ENCODE peak calls at places on chromosomes 2 and 18, in nine cellular contexts. S is heart left ventricle, W is HFFc6, T is LHCN-M2, Q is C1 segment of cervical spinal cord, J is right cardiac atrium, G is posterior cingulate gyrus, M is MV-4-11, B is EL. N is an unnamed sample.

GRCh38 chr2:95158891-95159619 is 593 bp downstream of the ZNF514 start:
- DNase-seq in S (peak), W (peak), T (peak), Q (peak), J (peak), G (peak), M (no peak), B (peak), N (peak)

GRCh38 chr2:128311755-128312341 is 6.8 kb downstream of the HS6ST1 start:
- DNase-seq in S (peak), W (no peak), T (no peak), Q (no peak), J (no peak), G (peak), M (no peak), B (no peak), N (no peak)

GRCh38 chr18:75200644-75201272 is 8.2 kb downstream of the PTGR3 start:
- DNase-seq in S (no peak), W (no peak), T (no peak), Q (no peak), J (no peak), G (no peak), M (no peak), B (peak), N (no peak)

GRCh38 chr2:11869423-11869991 is 123.1 kb downstream of the LPIN1 start:
- DNase-seq in S (no peak), W (no peak), T (no peak), Q (no peak), J (no peak), G (no peak), M (no peak), B (no peak), N (no peak)

GRCh38 chr2:58853420-58853819 is 612.3 kb upstream of the FANCL start:
- DNase-seq in S (no peak), W (no peak), T (no peak), Q (no peak), J (no peak), G (no peak), M (no peak), B (no peak), N (no peak)

GRCh38 chr18:45335644-45336043 is 279.6 kb upstream of the SLC14A2 start:
- DNase-seq in S (no peak), W (no peak), T (no peak), Q (no peak), J (no peak), G (no peak), M (no peak), B (no peak), N (no peak)

GRCh38 chr2:95071856-95072255 is 46.3 kb downstream of the MAL start:
- DNase-seq in S (no peak), W (no peak), T (no peak), Q (no peak), J (no peak), G (peak), M (no peak), B (no peak), N (no peak)

GRCh38 chr2:119004602-119005001 is 62.6 kb downstream of the MARCO start:
- DNase-seq in S (no peak), W (no peak), T (no peak), Q (no peak), J (no peak), G (no peak), M (peak), B (no peak), N (no peak)

GRCh38 chr18:79949571-79950439 is 1.6 kb downstream of the SLC66A2 start:
- DNase-seq in S (no peak), W (no peak), T (no peak), Q (no peak), J (peak), G (peak), M (peak), B (no peak), N (no peak)

GRCh38 chr18:2805970-2806943 is 40.5 kb upstream of the EMILIN2 start:
- DNase-seq in S (no peak), W (peak), T (peak), Q (no peak), J (no peak), G (no peak), M (no peak), B (peak), N (no peak)

GRCh38 chr2:7748717-7749415 is 831.7 kb downstream of the RNF144A start:
- DNase-seq in S (no peak), W (no peak), T (no peak), Q (no peak), J (no peak), G (peak), M (peak), B (peak), N (no peak)

GRCh38 chr18:61957801-61958516 is 65.2 kb upstream of the RNF152 start:
- DNase-seq in S (no peak), W (no peak), T (peak), Q (no peak), J (no peak), G (no peak), M (no peak), B (peak), N (no peak)

GRCh38 chr2:28956415-28956826 is 24.7 kb upstream of the TOGARAM2 start:
- DNase-seq in S (no peak), W (no peak), T (peak), Q (peak), J (no peak), G (peak), M (peak), B (peak), N (peak)

GRCh38 chr2:70962211-70962884 is 16.1 kb upstream of the ANKRD53 start:
- DNase-seq in S (no peak), W (no peak), T (no peak), Q (no peak), J (no peak), G (peak), M (no peak), B (no peak), N (no peak)

GRCh38 chr2:67065046-67065445 is 332.1 kb upstream of the ETAA1 start:
- DNase-seq in S (no peak), W (no peak), T (no peak), Q (no peak), J (no peak), G (no peak), M (no peak), B (no peak), N (no peak)

GRCh38 chr2:64862001-64862397 is 127.2 kb upstream of the SLC1A4 start:
- DNase-seq in S (no peak), W (no peak), T (no peak), Q (no peak), J (no peak), G (no peak), M (no peak), B (no peak), N (no peak)

GRCh38 chr2:102967451-102967850 is 205.6 kb downstream of the TMEM182 start:
- DNase-seq in S (no peak), W (peak), T (no peak), Q (no peak), J (no peak), G (no peak), M (peak), B (peak), N (no peak)

GRCh38 chr18:7116001-7116831 is 1.4 kb downstream of the LAMA1 start:
- DNase-seq in S (no peak), W (no peak), T (no peak), Q (no peak), J (no peak), G (no peak), M (no peak), B (peak), N (no peak)

GRCh38 chr2:39837856-39838453 is 58.9 kb upstream of the THUMPD2 start:
- DNase-seq in S (no peak), W (peak), T (peak), Q (no peak), J (no peak), G (no peak), M (peak), B (peak), N (no peak)

GRCh38 chr2:120606931-120607330 is 128.7 kb upstream of the GLI2 start:
- DNase-seq in S (no peak), W (no peak), T (no peak), Q (no peak), J (peak), G (peak), M (no peak), B (no peak), N (no peak)

GRCh38 chr2:206443735-206444527 is 599 bp downstream of the ADAM23 start:
- DNase-seq in S (peak), W (no peak), T (peak), Q (no peak), J (peak), G (peak), M (no peak), B (peak), N (no peak)

GRCh38 chr2:134681201-134681600 is 37.6 kb downstream of the TMEM163 start:
- DNase-seq in S (no peak), W (no peak), T (no peak), Q (no peak), J (no peak), G (no peak), M (no peak), B (no peak), N (no peak)

GRCh38 chr18:48942554-48943261 is 8.1 kb downstream of the SMAD7 start:
- DNase-seq in S (no peak), W (peak), T (peak), Q (no peak), J (no peak), G (peak), M (no peak), B (peak), N (no peak)

GRCh38 chr18:79947054-79947755 is 4.2 kb downstream of the SLC66A2 start:
- DNase-seq in S (no peak), W (peak), T (no peak), Q (no peak), J (no peak), G (peak), M (no peak), B (no peak), N (no peak)

GRCh38 chr2:224658776-224659175 is 57.4 kb downstream of the CCDC195 start:
- DNase-seq in S (no peak), W (peak), T (peak), Q (no peak), J (no peak), G (no peak), M (peak), B (peak), N (no peak)

GRCh38 chr2:54122939-54123338 is 7.5 kb downstream of the ACYP2 start:
- DNase-seq in S (peak), W (peak), T (peak), Q (no peak), J (no peak), G (no peak), M (no peak), B (peak), N (peak)

GRCh38 chr2:1550658-1551316 is 137.5 kb downstream of the TPO start:
- DNase-seq in S (peak), W (no peak), T (no peak), Q (peak), J (peak), G (peak), M (no peak), B (peak), N (no peak)

GRCh38 chr2:72579595-72580180 is 246.1 kb downstream of the EXOC6B start:
- DNase-seq in S (no peak), W (peak), T (peak), Q (no peak), J (no peak), G (no peak), M (peak), B (peak), N (no peak)